ENCODE peak calls at places on chromosomes 11 and 22, in six cellular contexts. R is HCT116, N is OCI-LY7, E is GM23338, S is GM23248, O is hepatocyte. U is an unnamed sample.

GRCh38 chr22:39382410-39382809 is 17.2 kb upstream of the TAB1 start:
- DNase-seq in R (no peak), N (no peak), E (no peak), S (no peak), O (no peak), U (no peak)

GRCh38 chr11:123235687-123236261 is 40.7 kb upstream of the CLMP start:
- DNase-seq in R (peak), N (no peak), E (no peak), S (peak), O (no peak), U (no peak)

GRCh38 chr11:70251583-70252285 is 18.8 kb upstream of the PPFIA1 start:
- DNase-seq in R (no peak), N (no peak), E (peak), S (no peak), O (no peak), U (no peak)

GRCh38 chr11:108912587-108912986 is 247.7 kb downstream of the DDX10 start:
- DNase-seq in R (no peak), N (no peak), E (no peak), S (peak), O (peak), U (no peak)

GRCh38 chr11:33638608-33639007 is 62.0 kb downstream of the C11orf91 start:
- DNase-seq in R (no peak), N (no peak), E (no peak), S (no peak), O (no peak), U (no peak)

GRCh38 chr22:35301370-35301874 is 1.7 kb downstream of the TOM1 start:
- DNase-seq in R (no peak), N (no peak), E (peak), S (peak), O (peak), U (no peak)

GRCh38 chr11:4191031-4191571 is 96.5 kb downstream of the RRM1 start:
- DNase-seq in R (no peak), N (no peak), E (no peak), S (no peak), O (no peak), U (no peak)

GRCh38 chr11:2582436-2582931 is 117.3 kb downstream of the KCNQ1OT1 start:
- DNase-seq in R (no peak), N (no peak), E (no peak), S (no peak), O (no peak), U (peak)

GRCh38 chr11:28863422-28863821 is 755.2 kb downstream of the METTL15 start:
- DNase-seq in R (no peak), N (no peak), E (no peak), S (no peak), O (no peak), U (no peak)

GRCh38 chr11:64858467-64859401 is 14.3 kb upstream of the CDC42BPG start:
- DNase-seq in R (no peak), N (peak), E (no peak), S (no peak), O (no peak), U (no peak)

GRCh38 chr22:41768420-41768819 is 32.1 kb upstream of the CCDC134 start:
- DNase-seq in R (no peak), N (no peak), E (no peak), S (peak), O (no peak), U (no peak)

GRCh38 chr11:85062626-85063025 is 564.5 kb downstream of the DLG2 start:
- DNase-seq in R (no peak), N (no peak), E (no peak), S (no peak), O (no peak), U (no peak)

GRCh38 chr11:3213659-3214419 is 4.8 kb downstream of the MRGPRG start:
- DNase-seq in R (no peak), N (no peak), E (peak), S (no peak), O (no peak), U (no peak)

GRCh38 chr22:40024201-40025061 is 29.7 kb downstream of the FAM83F start:
- DNase-seq in R (peak), N (peak), E (peak), S (peak), O (peak), U (peak)

GRCh38 chr11:132772712-132773545 is 759.4 kb downstream of the OPCML start:
- DNase-seq in R (no peak), N (no peak), E (no peak), S (peak), O (no peak), U (peak)
- H2AFZ ChIP-seq in R (no peak), N (no peak), E (no peak), S (no peak), O (no peak), U (no peak)

DNA sequence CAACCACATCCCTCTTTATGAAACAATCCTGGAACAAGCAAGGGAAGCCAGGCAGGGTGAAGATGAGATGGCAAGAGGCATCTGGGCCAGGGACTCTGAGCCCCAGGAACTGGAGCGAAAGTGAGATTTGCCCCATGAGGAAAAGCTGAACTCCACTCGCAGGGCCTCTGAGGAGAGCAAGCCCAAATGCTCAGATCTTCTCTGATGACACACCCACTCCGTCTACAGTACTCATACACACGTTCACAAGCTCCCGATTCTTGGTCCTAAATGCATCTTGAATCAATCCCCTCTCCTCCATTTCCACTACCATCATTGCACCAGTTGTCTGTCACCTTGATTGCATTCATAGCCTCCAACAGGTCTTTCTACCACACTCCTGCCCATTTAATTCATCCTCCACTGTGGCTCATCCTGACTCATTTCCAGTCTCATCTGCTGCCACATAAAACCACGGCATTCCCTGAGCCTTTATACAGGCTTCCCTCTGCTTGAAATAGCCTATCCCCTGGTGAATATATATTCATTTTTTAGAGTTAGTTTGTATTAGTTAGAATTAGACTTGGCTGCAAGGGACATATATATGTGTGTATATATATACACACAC is 1.3 kb upstream of the APOA5 start:
- DNase-seq in R (no peak), N (no peak), E (no peak), S (peak), O (no peak), U (no peak)
- TF ChIP-seq EZH2phosphoT487 in R (no peak), N (no peak), E (no peak), S (no peak), O (no peak), U (no peak)

GRCh38 chr11:76799061-76799804 is 16.1 kb downstream of the TSKU start:
- DNase-seq in R (no peak), N (peak), E (peak), S (peak), O (peak), U (peak)

GRCh38 chr11:76798202-76798581 is 15.0 kb downstream of the TSKU start:
- DNase-seq in R (no peak), N (no peak), E (no peak), S (no peak), O (no peak), U (no peak)

GRCh38 chr11:76797341-76798201 is 14.4 kb downstream of the TSKU start:
- DNase-seq in R (no peak), N (no peak), E (no peak), S (no peak), O (no peak), U (no peak)

GRCh38 chr11:76800466-76801200 is 17.5 kb downstream of the TSKU start:
- DNase-seq in R (no peak), N (no peak), E (no peak), S (no peak), O (no peak), U (no peak)

DNA sequence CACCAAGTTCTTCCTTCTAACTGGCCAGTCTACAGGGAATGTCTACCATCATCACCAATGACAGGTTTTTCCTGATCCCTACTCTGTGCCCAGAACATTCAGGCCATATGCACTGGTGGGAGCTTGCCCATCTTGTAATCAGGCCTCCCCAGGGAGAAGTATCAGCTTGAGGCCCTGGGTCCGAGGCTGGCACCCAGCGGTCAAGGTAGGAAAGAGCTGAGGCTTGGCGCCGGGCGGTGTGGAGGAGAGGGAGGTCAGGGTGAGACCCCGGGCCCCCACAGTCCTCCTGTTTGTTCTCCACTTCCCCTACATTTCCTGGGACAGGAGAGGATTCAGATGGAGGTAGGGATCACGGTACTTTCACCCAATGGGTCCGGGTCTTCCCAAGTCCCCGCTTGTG is 15.5 kb downstream of the TSKU start:
- DNase-seq in R (no peak), N (no peak), E (no peak), S (no peak), O (no peak), U (no peak)
- H3K4me2 ChIP-seq in R (peak), N (no peak), E (peak), S (peak), O (peak), U (peak)

GRCh38 chr11:134063096-134063495 is 5.8 kb upstream of the JAM3 start:
- DNase-seq in R (no peak), N (no peak), E (no peak), S (no peak), O (no peak), U (no peak)
- H2AFZ ChIP-seq in R (no peak), N (no peak), E (no peak), S (no peak), O (no peak), U (no peak)

DNA sequence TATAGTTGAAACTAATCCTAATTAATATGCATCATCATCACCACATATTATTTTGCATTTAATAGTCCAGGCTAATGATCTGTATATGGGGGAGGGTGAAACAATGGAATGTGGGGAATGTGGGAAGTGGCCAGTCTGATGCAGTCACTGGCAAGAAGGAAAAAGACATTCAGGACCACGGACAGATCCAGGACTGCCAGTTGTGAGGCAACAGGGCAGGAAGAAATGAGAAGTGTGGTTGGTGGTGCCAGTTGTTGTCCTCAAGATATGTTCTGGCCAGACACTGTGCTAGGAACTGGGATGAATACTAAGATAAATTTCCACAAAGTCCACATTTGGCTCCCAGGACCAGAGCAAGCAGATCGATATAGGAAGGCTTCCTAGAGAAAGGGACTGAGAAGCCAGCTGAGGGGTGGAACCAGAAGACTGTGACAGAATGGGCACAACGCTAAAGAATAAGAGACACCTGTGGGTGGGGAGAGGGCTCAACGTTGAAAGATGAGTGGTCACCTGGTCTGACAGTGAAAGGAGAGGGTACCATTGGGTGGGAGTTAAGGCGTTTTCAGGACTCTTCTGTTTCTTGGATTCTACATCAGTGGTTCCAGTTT is 6.8 kb upstream of the TPBGL start:
- DNase-seq in R (no peak), N (peak), E (peak), S (peak), O (peak), U (peak)
- TF ChIP-seq EZH2phosphoT487 in R (no peak), N (no peak), E (no peak), S (no peak), O (no peak), U (no peak)

GRCh38 chr11:20278727-20279126 is 84.8 kb upstream of the HTATIP2 start:
- DNase-seq in R (no peak), N (no peak), E (no peak), S (peak), O (no peak), U (peak)
- H3K4me2 ChIP-seq in R (no peak), N (no peak), E (no peak), S (no peak), O (no peak), U (peak)

DNA sequence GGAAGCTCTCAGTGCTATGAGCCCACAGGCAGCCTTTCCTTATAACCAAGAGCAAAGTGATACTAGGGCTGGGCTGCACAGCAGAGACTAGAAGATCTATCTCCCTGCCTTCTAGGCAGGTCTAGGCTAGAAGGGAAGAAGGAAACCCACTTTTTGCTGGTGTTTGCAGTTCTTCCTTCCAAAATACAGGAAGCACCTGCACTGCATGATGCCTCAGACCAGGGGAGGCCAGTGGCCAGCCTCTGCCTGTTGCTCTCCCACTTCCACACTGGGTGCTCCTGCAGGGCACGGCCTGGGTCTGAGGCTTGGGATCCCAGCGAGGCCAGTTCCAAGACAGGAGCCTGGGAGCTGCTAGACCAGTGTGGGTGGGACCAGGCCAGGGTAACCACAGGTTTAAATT is 6.0 kb upstream of the UCP3 start:
- DNase-seq in R (no peak), N (no peak), E (no peak), S (no peak), O (no peak), U (no peak)
- H2AFZ ChIP-seq in R (no peak), N (no peak), E (no peak), S (no peak), O (no peak), U (no peak)

DNA sequence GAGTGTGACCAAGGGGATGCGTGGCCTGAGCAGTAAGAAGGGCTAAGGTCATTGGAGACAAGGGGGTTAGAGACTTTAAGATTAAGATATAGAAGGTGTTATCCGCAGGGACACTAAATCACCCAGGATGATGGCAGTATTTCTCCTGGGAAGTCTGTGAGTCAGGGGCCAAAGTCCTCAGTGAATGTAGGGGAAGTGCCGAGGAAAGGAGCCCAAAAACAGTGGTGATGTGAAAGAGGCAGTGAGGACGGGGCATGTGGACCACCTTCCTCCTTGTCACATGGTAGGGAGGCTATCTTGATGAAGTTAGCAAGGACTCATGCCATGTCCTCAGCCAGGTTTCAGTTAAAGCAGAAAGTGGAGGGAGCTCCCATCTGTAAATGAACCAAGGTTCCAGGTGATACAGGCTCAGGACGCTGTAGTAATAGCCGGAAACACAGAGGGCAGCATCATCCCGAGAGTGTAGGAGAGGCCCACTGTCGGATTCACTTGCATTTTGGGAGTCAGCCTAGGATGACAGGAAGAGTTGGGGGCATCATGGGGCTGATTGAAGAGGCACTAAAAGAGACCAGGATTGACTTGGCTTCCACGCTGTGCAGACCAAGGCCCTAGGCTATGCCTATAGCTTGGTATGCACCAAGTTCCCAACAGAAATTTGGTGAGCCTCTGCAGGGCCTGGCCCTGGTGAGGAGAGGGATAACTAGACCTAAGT is 33.5 kb downstream of the WEE1 start:
- DNase-seq in R (peak), N (peak), E (peak), S (no peak), O (peak), U (peak)
- TF ChIP-seq EZH2phosphoT487 in R (no peak), N (no peak), E (no peak), S (no peak), O (no peak), U (no peak)

U was measured in neural progenitor cell.